ENCODE peak calls at places on chromosomes 11 and 22, in four cellular contexts. One of them, this sample, is unnamed.

GRCh38 chr11:443542-444199 is 1.9 kb upstream of the ANO9 start:
- DNase-seq in CD4-positive, alpha-beta T cell: no peak
- DNase-seq in HFFc6: no peak
- DNase-seq in epithelial cell of proximal tubule: no peak
- DNase-seq in this sample: no peak

GRCh38 chr11:35173620-35174278 is 34.8 kb downstream of the CD44 start:
- DNase-seq in CD4-positive, alpha-beta T cell: no peak
- DNase-seq in HFFc6: no peak
- DNase-seq in epithelial cell of proximal tubule: no peak
- DNase-seq in this sample: no peak

GRCh38 chr22:36795633-36796032 is 19.7 kb upstream of the IFT27 start:
- DNase-seq in CD4-positive, alpha-beta T cell: no peak
- DNase-seq in HFFc6: no peak
- DNase-seq in epithelial cell of proximal tubule: no peak
- DNase-seq in this sample: no peak

GRCh38 chr11:65739022-65739421 is 18.4 kb upstream of the RNASEH2C start:
- DNase-seq in CD4-positive, alpha-beta T cell: no peak
- DNase-seq in HFFc6: no peak
- DNase-seq in epithelial cell of proximal tubule: no peak
- DNase-seq in this sample: no peak

GRCh38 chr11:113991718-113992458 is 17.0 kb downstream of the HTR3A start:
- DNase-seq in CD4-positive, alpha-beta T cell: no peak
- DNase-seq in HFFc6: no peak
- DNase-seq in epithelial cell of proximal tubule: no peak
- DNase-seq in this sample: no peak

GRCh38 chr11:70487763-70488162 is 89.4 kb downstream of the CTTN start:
- DNase-seq in CD4-positive, alpha-beta T cell: no peak
- DNase-seq in HFFc6: no peak
- DNase-seq in epithelial cell of proximal tubule: no peak
- DNase-seq in this sample: no peak

GRCh38 chr11:22192642-22193347 is at the start of gene ANO5:
- DNase-seq in CD4-positive, alpha-beta T cell: no peak
- DNase-seq in HFFc6: no peak
- DNase-seq in epithelial cell of proximal tubule: no peak
- DNase-seq in this sample: peak; percentile 72

GRCh38 chr11:7668911-7669310 is 4.4 kb downstream of the CYB5R2 start:
- DNase-seq in CD4-positive, alpha-beta T cell: no peak
- DNase-seq in HFFc6: no peak
- DNase-seq in epithelial cell of proximal tubule: no peak
- DNase-seq in this sample: no peak

GRCh38 chr11:117152066-117152465 is 8.0 kb downstream of the PAFAH1B2 start:
- DNase-seq in CD4-positive, alpha-beta T cell: no peak
- DNase-seq in HFFc6: no peak
- DNase-seq in epithelial cell of proximal tubule: no peak
- DNase-seq in this sample: no peak

GRCh38 chr11:118143661-118144185 is 8.9 kb downstream of the SCN4B start:
- DNase-seq in CD4-positive, alpha-beta T cell: no peak
- DNase-seq in HFFc6: no peak
- DNase-seq in epithelial cell of proximal tubule: no peak
- DNase-seq in this sample: no peak

GRCh38 chr11:42967653-42968052 is 344.1 kb upstream of the API5 start:
- DNase-seq in CD4-positive, alpha-beta T cell: no peak
- DNase-seq in HFFc6: no peak
- DNase-seq in epithelial cell of proximal tubule: no peak
- DNase-seq in this sample: no peak

GRCh38 chr11:93591247-93591898 is 48.2 kb upstream of the SMCO4 start:
- DNase-seq in CD4-positive, alpha-beta T cell: no peak
- DNase-seq in HFFc6: no peak
- DNase-seq in epithelial cell of proximal tubule: peak; percentile 66
- DNase-seq in this sample: no peak

GRCh38 chr11:17600316-17601205 is 53.5 kb downstream of the OTOG start:
- DNase-seq in CD4-positive, alpha-beta T cell: no peak
- DNase-seq in HFFc6: no peak
- DNase-seq in epithelial cell of proximal tubule: no peak
- DNase-seq in this sample: no peak

GRCh38 chr11:93034031-93034430 is 64.6 kb downstream of the MTNR1B start:
- DNase-seq in CD4-positive, alpha-beta T cell: no peak
- DNase-seq in HFFc6: no peak
- DNase-seq in epithelial cell of proximal tubule: no peak
- DNase-seq in this sample: no peak

GRCh38 chr11:65476632-65477270 is 22.1 kb upstream of the MALAT1 start:
- DNase-seq in CD4-positive, alpha-beta T cell: no peak
- DNase-seq in HFFc6: no peak
- DNase-seq in epithelial cell of proximal tubule: no peak
- DNase-seq in this sample: no peak

GRCh38 chr22:31248138-31248745 is 36.1 kb downstream of the LIMK2 start:
- DNase-seq in CD4-positive, alpha-beta T cell: peak; percentile 53
- DNase-seq in HFFc6: peak; percentile 89
- DNase-seq in epithelial cell of proximal tubule: peak; percentile 71
- DNase-seq in this sample: peak; percentile 76

GRCh38 chr22:18133452-18133851 is 16.5 kb upstream of the USP18 start:
- DNase-seq in CD4-positive, alpha-beta T cell: no peak
- DNase-seq in HFFc6: no peak
- DNase-seq in epithelial cell of proximal tubule: no peak
- DNase-seq in this sample: no peak

GRCh38 chr11:134069426-134069921 is 602 bp downstream of the JAM3 start:
- DNase-seq in CD4-positive, alpha-beta T cell: no peak
- DNase-seq in HFFc6: no peak
- DNase-seq in epithelial cell of proximal tubule: no peak
- DNase-seq in this sample: peak; percentile 58

GRCh38 chr11:113989381-113989780 is 14.5 kb downstream of the HTR3A start:
- DNase-seq in CD4-positive, alpha-beta T cell: no peak
- DNase-seq in HFFc6: no peak
- DNase-seq in epithelial cell of proximal tubule: no peak
- DNase-seq in this sample: no peak

GRCh38 chr11:78241475-78241874 is 52.8 kb downstream of the USP35 start:
- DNase-seq in CD4-positive, alpha-beta T cell: no peak
- DNase-seq in HFFc6: no peak
- DNase-seq in epithelial cell of proximal tubule: no peak
- DNase-seq in this sample: no peak

GRCh38 chr11:36235750-36236149 is 53.5 kb downstream of the COMMD9 start:
- DNase-seq in CD4-positive, alpha-beta T cell: no peak
- DNase-seq in HFFc6: no peak
- DNase-seq in epithelial cell of proximal tubule: peak; percentile 19
- DNase-seq in this sample: no peak

GRCh38 chr22:46652081-46652929 is 32.1 kb downstream of the GRAMD4 start:
- DNase-seq in CD4-positive, alpha-beta T cell: no peak
- DNase-seq in HFFc6: no peak
- DNase-seq in epithelial cell of proximal tubule: no peak
- DNase-seq in this sample: no peak

GRCh38 chr22:20857838-20858614 is 585 bp downstream of the PI4KA start:
- DNase-seq in CD4-positive, alpha-beta T cell: peak; percentile 69
- DNase-seq in HFFc6: peak; percentile 74
- DNase-seq in epithelial cell of proximal tubule: no peak
- DNase-seq in this sample: peak; percentile 89

GRCh38 chr22:50732681-50733080 is 5.3 kb upstream of the ACR start:
- DNase-seq in CD4-positive, alpha-beta T cell: no peak
- DNase-seq in HFFc6: no peak
- DNase-seq in epithelial cell of proximal tubule: no peak
- DNase-seq in this sample: no peak

GRCh38 chr22:37971475-37972434 is 12.6 kb downstream of the SOX10 start:
- DNase-seq in CD4-positive, alpha-beta T cell: no peak
- DNase-seq in HFFc6: no peak
- DNase-seq in epithelial cell of proximal tubule: no peak
- DNase-seq in this sample: no peak

GRCh38 chr11:118859995-118860394 is 23.7 kb upstream of the CXCR5 start:
- DNase-seq in CD4-positive, alpha-beta T cell: no peak
- DNase-seq in HFFc6: no peak
- DNase-seq in epithelial cell of proximal tubule: no peak
- DNase-seq in this sample: no peak

GRCh38 chr11:104705475-104706195 is 192.6 kb downstream of the CASP12 start:
- DNase-seq in CD4-positive, alpha-beta T cell: peak; percentile 67
- DNase-seq in HFFc6: no peak
- DNase-seq in epithelial cell of proximal tubule: no peak
- DNase-seq in this sample: no peak

GRCh38 chr11:133900176-133901105 is 55.1 kb upstream of the SPATA19 start:
- DNase-seq in CD4-positive, alpha-beta T cell: no peak
- DNase-seq in HFFc6: no peak
- DNase-seq in epithelial cell of proximal tubule: no peak
- DNase-seq in this sample: peak; percentile 16

DNA sequence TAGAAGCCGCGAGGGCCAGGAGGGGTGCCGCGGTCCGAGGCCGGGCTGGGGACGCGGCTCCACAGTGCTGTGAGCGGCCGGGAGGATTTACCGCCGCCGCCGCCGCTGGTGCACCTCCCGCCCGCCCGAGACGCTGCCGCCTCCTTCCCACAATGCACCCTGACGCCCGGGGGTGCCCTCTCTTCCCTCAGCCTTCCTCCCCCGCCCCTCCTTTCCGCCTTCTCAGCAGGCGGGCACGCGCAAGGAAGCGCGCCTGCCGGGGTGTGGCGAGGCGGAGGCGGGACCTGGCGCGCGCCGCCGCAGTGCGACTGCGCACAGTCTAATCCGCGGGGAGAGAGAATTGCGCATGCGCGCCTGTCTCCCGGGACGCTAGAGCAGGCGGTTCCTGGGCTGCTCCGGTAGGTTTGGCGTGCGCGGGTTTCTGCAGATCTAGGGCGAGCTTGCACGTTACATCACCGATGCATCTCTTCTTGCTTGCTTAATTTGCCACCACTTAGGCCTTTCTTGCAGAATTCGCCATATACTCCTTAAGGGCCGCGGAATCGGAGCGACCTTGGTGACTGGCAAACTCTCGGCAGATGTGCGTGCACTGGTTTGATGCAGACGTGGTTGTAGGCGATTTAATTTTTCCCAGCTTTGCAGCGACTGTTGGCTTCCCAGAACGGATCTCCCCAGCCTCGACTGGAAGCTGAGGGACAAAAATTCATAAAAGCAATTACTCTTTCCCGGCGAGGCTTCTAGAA is at the start of the genes GVQW3 and THAP12:
- DNase-seq in CD4-positive, alpha-beta T cell: peak; percentile 97
- DNase-seq in HFFc6: peak; percentile 95
- DNase-seq in epithelial cell of proximal tubule: peak; percentile 56
- DNase-seq in this sample: peak; percentile 99
- TF ChIP-seq CTCF in CD4-positive, alpha-beta T cell: no peak
- TF ChIP-seq CTCF in HFFc6: no peak
- TF ChIP-seq CTCF in epithelial cell of proximal tubule: no peak
- TF ChIP-seq CTCF in this sample: no peak

GRCh38 chr11:2533642-2534115 is 88.9 kb downstream of the KCNQ1 start:
- DNase-seq in CD4-positive, alpha-beta T cell: no peak
- DNase-seq in HFFc6: peak; percentile 85
- DNase-seq in epithelial cell of proximal tubule: peak; percentile 30
- DNase-seq in this sample: peak; percentile 82

GRCh38 chr11:2531277-2531986 is 86.6 kb downstream of the KCNQ1 start:
- DNase-seq in CD4-positive, alpha-beta T cell: peak; percentile 50
- DNase-seq in HFFc6: peak; percentile 25
- DNase-seq in epithelial cell of proximal tubule: no peak
- DNase-seq in this sample: peak; percentile 58

GRCh38 chr11:2532704-2533641 is 88.2 kb downstream of the KCNQ1 start:
- DNase-seq in CD4-positive, alpha-beta T cell: peak; percentile 91
- DNase-seq in HFFc6: peak; percentile 77
- DNase-seq in epithelial cell of proximal tubule: peak; percentile 29
- DNase-seq in this sample: peak; percentile 97

GRCh38 chr11:2530855-2531200 is 86.0 kb downstream of the KCNQ1 start:
- DNase-seq in CD4-positive, alpha-beta T cell: no peak
- DNase-seq in HFFc6: no peak
- DNase-seq in epithelial cell of proximal tubule: no peak
- DNase-seq in this sample: no peak

DNA sequence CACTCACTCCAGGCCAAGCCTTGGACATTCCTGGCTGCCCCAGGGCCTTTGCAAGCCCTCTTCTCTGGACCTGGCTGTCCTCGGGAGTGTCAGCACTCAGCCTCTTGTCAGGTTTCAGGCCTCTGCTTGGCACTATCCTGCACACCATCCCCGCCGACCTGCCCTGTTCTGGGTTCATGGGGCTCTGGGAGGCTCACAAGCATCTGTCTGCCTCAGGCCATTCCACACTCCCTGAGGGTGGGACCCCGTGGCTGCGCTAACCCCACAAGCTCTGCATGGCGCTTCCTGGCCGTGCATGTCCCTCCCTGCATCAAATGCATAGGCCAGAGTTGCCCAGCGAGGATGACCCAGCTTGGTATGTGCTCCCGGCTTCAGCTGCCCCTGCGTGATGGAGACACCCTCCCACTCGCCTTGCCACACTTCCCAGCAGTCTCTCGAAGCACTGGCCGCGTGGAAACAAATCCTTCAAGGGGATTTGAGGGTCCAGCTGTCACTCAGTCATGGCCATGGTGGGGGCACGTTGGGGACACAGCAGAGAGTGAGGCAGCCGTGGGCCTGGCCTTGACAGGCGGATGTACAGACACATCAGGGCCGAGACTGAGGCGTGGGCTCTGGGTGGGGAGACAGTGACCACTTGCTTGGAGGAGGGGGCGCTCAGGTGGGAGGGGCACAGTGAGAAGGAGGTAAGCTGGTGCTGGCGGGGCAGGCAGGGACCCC is 87.3 kb downstream of the KCNQ1 start:
- DNase-seq in CD4-positive, alpha-beta T cell: no peak
- DNase-seq in HFFc6: no peak
- DNase-seq in epithelial cell of proximal tubule: no peak
- DNase-seq in this sample: no peak
- TF ChIP-seq CTCF in CD4-positive, alpha-beta T cell: no peak
- TF ChIP-seq CTCF in HFFc6: no peak
- TF ChIP-seq CTCF in epithelial cell of proximal tubule: no peak
- TF ChIP-seq CTCF in this sample: no peak

GRCh38 chr11:131025020-131025419 is 108.7 kb upstream of the SNX19 start:
- DNase-seq in CD4-positive, alpha-beta T cell: no peak
- DNase-seq in HFFc6: peak; percentile 41
- DNase-seq in epithelial cell of proximal tubule: no peak
- DNase-seq in this sample: no peak
- TF ChIP-seq CTCF in CD4-positive, alpha-beta T cell: no peak
- TF ChIP-seq CTCF in HFFc6: peak; percentile 83
- TF ChIP-seq CTCF in epithelial cell of proximal tubule: peak; percentile 70
- TF ChIP-seq CTCF in this sample: no peak

DNA sequence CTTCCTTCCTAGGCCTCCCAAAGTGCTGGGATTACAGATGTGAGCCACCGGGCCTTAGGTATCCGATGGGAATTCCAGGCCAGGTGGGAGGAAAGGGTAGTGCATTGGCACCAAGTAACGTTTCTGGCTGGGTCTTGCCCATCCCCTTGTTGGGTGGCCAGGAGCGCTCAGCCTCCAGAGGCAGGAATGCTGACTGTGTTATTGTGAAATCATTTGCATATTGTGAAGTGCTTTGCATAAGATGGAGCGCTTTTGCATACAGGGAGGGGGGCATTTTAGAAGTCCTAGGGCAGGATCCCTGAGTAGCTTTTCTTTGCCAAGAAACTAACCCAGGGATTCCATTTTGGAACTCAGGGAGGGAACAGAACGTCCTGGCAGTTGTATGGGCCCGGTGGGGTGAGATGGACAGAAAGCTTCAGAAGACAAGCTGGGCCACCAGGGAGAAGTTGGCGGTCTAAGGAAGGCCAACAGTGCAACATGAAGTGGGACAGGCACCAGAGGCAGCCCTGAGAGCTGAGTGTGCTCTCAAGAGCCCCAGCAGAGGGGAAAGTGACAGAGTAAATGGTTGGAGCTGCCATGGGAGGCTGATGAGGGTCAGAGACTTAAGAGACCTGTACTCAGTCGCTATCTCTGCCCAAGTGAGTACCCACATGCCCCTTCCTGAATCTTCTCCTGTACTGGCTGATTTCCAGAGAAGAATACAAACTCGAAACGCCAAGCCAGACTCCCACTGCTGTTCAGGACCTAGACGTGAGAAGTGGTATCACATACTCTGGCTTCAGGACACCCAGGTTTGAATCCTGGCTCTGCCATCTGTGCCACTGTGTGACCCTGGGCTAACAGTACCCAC is 1.3 kb upstream of the SLC39A13 start:
- DNase-seq in CD4-positive, alpha-beta T cell: no peak
- DNase-seq in HFFc6: no peak
- DNase-seq in epithelial cell of proximal tubule: no peak
- DNase-seq in this sample: no peak
- TF ChIP-seq CTCF in CD4-positive, alpha-beta T cell: no peak
- TF ChIP-seq CTCF in HFFc6: peak; percentile 34
- TF ChIP-seq CTCF in epithelial cell of proximal tubule: no peak
- TF ChIP-seq CTCF in this sample: no peak

GRCh38 chr11:84963240-84963639 is 663.9 kb downstream of the DLG2 start:
- DNase-seq in CD4-positive, alpha-beta T cell: no peak
- DNase-seq in HFFc6: no peak
- DNase-seq in epithelial cell of proximal tubule: no peak
- DNase-seq in this sample: no peak
- TF ChIP-seq CTCF in CD4-positive, alpha-beta T cell: no peak
- TF ChIP-seq CTCF in HFFc6: no peak
- TF ChIP-seq CTCF in epithelial cell of proximal tubule: no peak
- TF ChIP-seq CTCF in this sample: no peak